ENCODE peak calls at places on chromosomes 3 and 15, in four cellular contexts. Q, L, G and U are unnamed samples.
A peak's percentile ranks its signal among the peaks of the same experiment; 100 is the strongest.

GRCh38 chr15:99120050-99120777 is 15.3 kb downstream of the SYNM start:
- DNase-seq in Q (no peak), L (no peak), G (no peak), U (no peak)

GRCh38 chr15:43370975-43371974 is at the start of the genes TUBGCP4 and ZSCAN29:
- DNase-seq in Q (peak; percentile 97), L (peak; percentile 82), G (peak; percentile 82), U (peak; percentile 96)

GRCh38 chr3:30475038-30475808 is 131.2 kb upstream of the TGFBR2 start:
- DNase-seq in Q (peak; percentile 15), L (no peak), G (no peak), U (no peak)

GRCh38 chr15:30992465-30992864 is 1.0 kb upstream of the MTMR10 start:
- DNase-seq in Q (no peak), L (no peak), G (no peak), U (peak; percentile 43)

GRCh38 chr3:127483005-127483641 is 107.4 kb downstream of the TPRA1 start:
- DNase-seq in Q (no peak), L (peak; percentile 20), G (no peak), U (no peak)

GRCh38 chr15:28899061-28899738 is 13.4 kb downstream of the APBA2 start:
- DNase-seq in Q (no peak), L (no peak), G (no peak), U (no peak)

GRCh38 chr3:127406309-127407025 is 118.6 kb upstream of the PRR20G start:
- DNase-seq in Q (peak; percentile 51), L (no peak), G (peak; percentile 9), U (peak; percentile 75)

GRCh38 chr3:107979538-107979937 is 111.3 kb downstream of the CD47 start:
- DNase-seq in Q (no peak), L (no peak), G (no peak), U (no peak)

GRCh38 chr15:73231661-73232443 is 136.9 kb downstream of the HCN4 start:
- DNase-seq in Q (no peak), L (no peak), G (no peak), U (no peak)

GRCh38 chr3:1513662-1514061 is 420.8 kb downstream of the CNTN6 start:
- DNase-seq in Q (no peak), L (no peak), G (no peak), U (no peak)

GRCh38 chr3:124812291-124813265 is 74.6 kb downstream of the ITGB5 start:
- DNase-seq in Q (no peak), L (peak; percentile 60), G (peak; percentile 70), U (no peak)